ENCODE peak calls at places on chromosomes 4 and X, in eight cellular contexts. R is psoas muscle, C is GM12892, S is NCI-H1930, W is GM20000, D is HFF-Myc, H is endothelial cell, E is coronary artery. I is an unnamed sample.
A peak's percentile ranks its signal among the peaks of the same experiment; 100 is the strongest.

GRCh38 chr4:94995684-94996394 is 238.1 kb downstream of the BMPR1B start:
- DNase-seq in R (peak; percentile 24), C (no peak), S (no peak), W (no peak), D (no peak), H (no peak), E (no peak), I (peak; percentile 70)

GRCh38 chrX:139559383-139560042 is 29.0 kb downstream of the F9 start:
- DNase-seq in R (no peak), C (no peak), S (peak; percentile 43), W (peak; percentile 4), D (no peak), H (peak; percentile 41), E (no peak), I (peak; percentile 56)

GRCh38 chr4:41140410-41140809 is 73.9 kb downstream of the APBB2 start:
- DNase-seq in R (no peak), C (no peak), S (no peak), W (no peak), D (no peak), H (no peak), E (no peak), I (no peak)

GRCh38 chr4:94451669-94452475 is at the start of gene PDLIM5:
- DNase-seq in R (peak; percentile 92), C (peak; percentile 78), S (peak; percentile 85), W (peak; percentile 97), D (no peak), H (peak; percentile 94), E (peak; percentile 94), I (peak; percentile 97)

GRCh38 chrX:107449490-107450175 is at the start of gene FRMPD3:
- DNase-seq in R (no peak), C (no peak), S (no peak), W (no peak), D (no peak), H (no peak), E (no peak), I (no peak)

GRCh38 chr4:142817442-142817841 is 28.7 kb downstream of the INPP4B start:
- DNase-seq in R (peak; percentile 15), C (no peak), S (no peak), W (no peak), D (peak; percentile 93), H (no peak), E (no peak), I (peak; percentile 13)

GRCh38 chrX:140050906-140051305 is 85.6 kb upstream of the CXorf66 start:
- DNase-seq in R (no peak), C (no peak), S (no peak), W (no peak), D (no peak), H (no peak), E (no peak), I (peak; percentile 16)

GRCh38 chrX:24842486-24842885 is 148.8 kb downstream of the POLA1 start:
- DNase-seq in R (no peak), C (no peak), S (no peak), W (no peak), D (no peak), H (no peak), E (no peak), I (no peak)

GRCh38 chr4:120753854-120754253 is 168.7 kb downstream of the PRDM5 start:
- DNase-seq in R (no peak), C (no peak), S (no peak), W (no peak), D (no peak), H (no peak), E (no peak), I (no peak)

GRCh38 chr4:99536148-99536728 is 25.4 kb downstream of the C4orf17 start:
- DNase-seq in R (no peak), C (no peak), S (no peak), W (no peak), D (no peak), H (no peak), E (no peak), I (no peak)

GRCh38 chr4:113276448-113277158 is 227.2 kb downstream of the ANK2 start:
- DNase-seq in R (no peak), C (no peak), S (no peak), W (no peak), D (no peak), H (no peak), E (no peak), I (peak; percentile 49)

GRCh38 chrX:51395807-51396728 is 63.4 kb downstream of the NUDT10 start:
- DNase-seq in R (no peak), C (no peak), S (peak; percentile 49), W (no peak), D (no peak), H (peak; percentile 58), E (no peak), I (peak; percentile 13)

GRCh38 chr4:32073542-32073941 is 1353.4 kb downstream of the PCDH7 start:
- DNase-seq in R (no peak), C (no peak), S (no peak), W (no peak), D (no peak), H (no peak), E (no peak), I (no peak)

GRCh38 chr4:151324449-151325319 is 721 bp downstream of the SH3D19 start:
- DNase-seq in R (peak; percentile 67), C (no peak), S (no peak), W (peak; percentile 25), D (peak; percentile 47), H (peak; percentile 38), E (peak; percentile 79), I (peak; percentile 48)

GRCh38 chrX:10447577-10448214 is 172.7 kb downstream of the MID1 start:
- DNase-seq in R (no peak), C (no peak), S (no peak), W (no peak), D (no peak), H (no peak), E (no peak), I (no peak)

GRCh38 chr4:166121897-166122296 is 248.9 kb downstream of the TLL1 start:
- DNase-seq in R (no peak), C (no peak), S (no peak), W (no peak), D (no peak), H (no peak), E (no peak), I (no peak)

GRCh38 chrX:112651766-112652165 is 28.0 kb downstream of the LHFPL1 start:
- DNase-seq in R (no peak), C (no peak), S (no peak), W (no peak), D (no peak), H (no peak), E (no peak), I (no peak)

GRCh38 chr4:184477201-184477999 is 3.0 kb upstream of the IRF2 start:
- DNase-seq in R (no peak), C (no peak), S (no peak), W (no peak), D (no peak), H (no peak), E (no peak), I (peak; percentile 96)

GRCh38 chr4:38371391-38371851 is 292.6 kb upstream of the KLF3 start:
- DNase-seq in R (no peak), C (no peak), S (no peak), W (no peak), D (no peak), H (no peak), E (no peak), I (no peak)

GRCh38 chrX:151985955-151986354 is 11.5 kb upstream of the GABRE start:
- DNase-seq in R (peak; percentile 20), C (no peak), S (no peak), W (no peak), D (no peak), H (no peak), E (no peak), I (no peak)

GRCh38 chr4:48012819-48013218 is 3.7 kb downstream of the CNGA1 start:
- DNase-seq in R (no peak), C (no peak), S (no peak), W (no peak), D (no peak), H (no peak), E (no peak), I (no peak)